ENCODE peak calls at places on chromosomes 5 and 9, in four cellular contexts. P is fibroblast of mammary gland, F is Caco-2, X is transverse colon. I is an unnamed sample.

GRCh38 chr5:151684690-151685361 is 1.9 kb downstream of the SPARC start:
- DNase-seq in P (peak), F (peak), X (peak), I (peak)

GRCh38 chr9:125674981-125675973 is 31.7 kb downstream of the MAPKAP1 start:
- DNase-seq in P (peak), F (peak), X (no peak), I (peak)

GRCh38 chr9:19641046-19641445 is 147.8 kb downstream of the SLC24A2 start:
- DNase-seq in P (peak), F (no peak), X (no peak), I (peak)

GRCh38 chr5:52469835-52470234 is 317.9 kb upstream of the ITGA1 start:
- DNase-seq in P (no peak), F (no peak), X (no peak), I (no peak)

GRCh38 chr9:95181226-95181818 is 136.2 kb downstream of the FANCC start:
- DNase-seq in P (peak), F (no peak), X (no peak), I (peak)

GRCh38 chr9:75265525-75265972 is 177.2 kb downstream of the OSTF1 start:
- DNase-seq in P (peak), F (peak), X (peak), I (peak)

GRCh38 chr9:128106181-128106939 is 21.2 kb downstream of the PTGES2 start:
- DNase-seq in P (no peak), F (no peak), X (no peak), I (no peak)

GRCh38 chr5:73374520-73375235 is 73.9 kb downstream of the FOXD1 start:
- DNase-seq in P (peak), F (no peak), X (no peak), I (no peak)

GRCh38 chr9:107138261-107138992 is 144.7 kb upstream of the RAD23B start:
- DNase-seq in P (peak), F (no peak), X (no peak), I (no peak)

GRCh38 chr5:132808866-132809265 is 4.2 kb upstream of the SOWAHA start:
- DNase-seq in P (no peak), F (no peak), X (no peak), I (no peak)

GRCh38 chr5:127506616-127507015 is 10.8 kb upstream of the PRRC1 start:
- DNase-seq in P (no peak), F (no peak), X (no peak), I (no peak)

GRCh38 chr5:143065185-143065584 is 295.0 kb downstream of the ARHGAP26 start:
- DNase-seq in P (peak), F (no peak), X (no peak), I (peak)

GRCh38 chr5:140012443-140012842 is 30.7 kb downstream of the NRG2 start:
- DNase-seq in P (no peak), F (no peak), X (no peak), I (no peak)

GRCh38 chr5:158297002-158297527 is 438.1 kb upstream of the CLINT1 start:
- DNase-seq in P (no peak), F (no peak), X (no peak), I (no peak)

GRCh38 chr5:95892784-95893354 is 68.8 kb downstream of the ELL2 start:
- DNase-seq in P (peak), F (peak), X (peak), I (peak)

GRCh38 chr9:137494104-137494544 is 35.0 kb upstream of the NSMF start:
- DNase-seq in P (no peak), F (no peak), X (peak), I (no peak)

GRCh38 chr5:113230711-113231652 is 203.8 kb downstream of the TSSK1B start:
- DNase-seq in P (peak), F (no peak), X (no peak), I (peak)

GRCh38 chr5:136042665-136043121 is 13.9 kb downstream of the TGFBI start:
- DNase-seq in P (no peak), F (no peak), X (no peak), I (no peak)

GRCh38 chr9:112925058-112925641 is 34.5 kb upstream of the SLC46A2 start:
- DNase-seq in P (peak), F (peak), X (no peak), I (peak)

GRCh38 chr9:37678789-37679273 is 28.1 kb downstream of the FRMPD1 start:
- DNase-seq in P (peak), F (no peak), X (no peak), I (peak)

GRCh38 chr9:73093740-73094379 is 57.8 kb upstream of the ANXA1 start:
- DNase-seq in P (peak), F (no peak), X (no peak), I (no peak)

GRCh38 chr5:172891716-172892421 is 57.8 kb downstream of the ERGIC1 start:
- DNase-seq in P (peak), F (no peak), X (no peak), I (no peak)

GRCh38 chr9:109455861-109456260 is 42.2 kb downstream of the PTPN3 start:
- DNase-seq in P (no peak), F (no peak), X (no peak), I (no peak)

GRCh38 chr9:95626885-95627558 is 110.3 kb upstream of the PTCH1 start:
- DNase-seq in P (no peak), F (no peak), X (peak), I (no peak)

GRCh38 chr5:83015676-83016075 is 61.5 kb downstream of the TMEM167A start:
- DNase-seq in P (no peak), F (no peak), X (no peak), I (no peak)

GRCh38 chr9:100088202-100088601 is 10.6 kb downstream of the ERP44 start:
- DNase-seq in P (no peak), F (no peak), X (no peak), I (peak)

GRCh38 chr9:94900222-94901018 is 173.9 kb downstream of the AOPEP start:
- DNase-seq in P (peak), F (no peak), X (no peak), I (peak)

GRCh38 chr9:79012561-79012960 is 559.2 kb upstream of the TLE4 start:
- DNase-seq in P (peak), F (no peak), X (no peak), I (no peak)

DNA sequence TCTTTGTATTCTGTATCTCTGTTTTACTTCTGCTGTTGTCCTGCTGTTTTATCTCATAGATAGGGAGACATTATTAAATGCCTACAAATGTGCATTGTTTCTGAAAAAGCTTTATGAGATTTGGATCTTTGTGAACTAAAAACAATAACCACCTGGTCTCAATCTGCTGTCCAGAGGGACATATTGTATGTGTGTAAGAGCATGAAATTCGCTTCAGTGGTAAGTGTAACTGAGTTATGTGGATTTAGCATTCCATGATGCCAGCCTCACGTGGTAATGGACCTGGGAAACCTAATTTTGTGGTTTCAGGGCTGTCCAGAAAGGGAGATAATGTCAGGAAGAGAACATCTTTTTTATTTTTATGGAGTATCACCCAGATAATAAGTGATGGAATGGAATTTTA is 119.3 kb downstream of the GDNF start:
- DNase-seq in P (no peak), F (no peak), X (no peak), I (no peak)
- TF ChIP-seq CTCF in P (no peak), F (no peak), X (no peak), I (no peak)

GRCh38 chr5:58891971-58892343 is 309.1 kb downstream of the RAB3C start:
- DNase-seq in P (no peak), F (no peak), X (no peak), I (no peak)
- TF ChIP-seq CTCF in P (no peak), F (no peak), X (no peak), I (no peak)

GRCh38 chr5:134464988-134465855 is 53.5 kb upstream of the CDKN2AIPNL start:
- DNase-seq in P (no peak), F (no peak), X (no peak), I (peak)

GRCh38 chr5:134463991-134464760 is 52.5 kb upstream of the CDKN2AIPNL start:
- DNase-seq in P (peak), F (no peak), X (no peak), I (no peak)

GRCh38 chr5:134467231-134467630 is 55.5 kb upstream of the CDKN2AIPNL start:
- DNase-seq in P (no peak), F (no peak), X (no peak), I (no peak)

GRCh38 chr5:134465856-134466240 is 54.2 kb upstream of the CDKN2AIPNL start:
- DNase-seq in P (peak), F (peak), X (peak), I (peak)

DNA sequence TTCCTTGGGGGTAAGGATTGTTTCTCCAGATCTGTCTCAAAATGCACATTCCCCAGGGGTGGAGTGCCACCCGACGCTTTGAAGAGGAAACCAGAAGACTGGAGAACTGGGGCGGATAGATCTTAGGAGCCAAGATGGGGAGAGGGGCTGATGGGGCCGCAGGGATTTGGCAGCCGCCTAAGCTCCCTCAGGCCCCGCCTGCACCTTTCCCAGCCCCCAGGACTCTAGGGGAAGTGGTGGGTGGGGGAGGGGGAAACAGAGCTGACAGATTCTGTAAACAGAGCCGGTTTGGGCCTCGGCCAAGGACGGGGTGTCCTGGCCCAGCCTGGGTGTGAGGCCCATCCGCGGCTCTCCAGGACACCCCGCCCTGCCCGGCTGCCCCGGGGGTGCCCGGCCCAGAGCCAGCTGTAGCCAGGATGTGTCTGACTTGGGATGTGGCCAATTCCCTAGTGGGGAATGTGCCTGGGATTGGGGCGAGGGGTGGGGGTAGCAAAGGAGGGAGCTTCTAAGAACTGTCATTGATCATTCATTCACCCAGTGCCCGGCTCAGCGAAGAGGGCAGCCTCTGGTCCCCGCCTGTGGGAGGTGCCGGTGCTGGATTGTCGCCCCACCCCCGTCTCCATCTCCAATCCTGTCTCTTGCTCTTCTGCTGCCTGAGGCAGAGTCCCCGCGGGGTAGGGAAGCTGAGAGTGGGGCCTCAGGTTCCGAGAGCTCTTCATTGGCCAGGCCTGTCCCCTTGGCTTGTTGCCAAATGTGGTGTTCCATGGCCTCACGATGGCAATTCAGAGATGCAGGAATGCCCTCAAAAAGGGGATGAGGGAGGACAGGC is 54.8 kb upstream of the CDKN2AIPNL start:
- DNase-seq in P (peak), F (no peak), X (peak), I (peak)
- TF ChIP-seq CTCF in P (no peak), F (no peak), X (peak), I (no peak)

DNA sequence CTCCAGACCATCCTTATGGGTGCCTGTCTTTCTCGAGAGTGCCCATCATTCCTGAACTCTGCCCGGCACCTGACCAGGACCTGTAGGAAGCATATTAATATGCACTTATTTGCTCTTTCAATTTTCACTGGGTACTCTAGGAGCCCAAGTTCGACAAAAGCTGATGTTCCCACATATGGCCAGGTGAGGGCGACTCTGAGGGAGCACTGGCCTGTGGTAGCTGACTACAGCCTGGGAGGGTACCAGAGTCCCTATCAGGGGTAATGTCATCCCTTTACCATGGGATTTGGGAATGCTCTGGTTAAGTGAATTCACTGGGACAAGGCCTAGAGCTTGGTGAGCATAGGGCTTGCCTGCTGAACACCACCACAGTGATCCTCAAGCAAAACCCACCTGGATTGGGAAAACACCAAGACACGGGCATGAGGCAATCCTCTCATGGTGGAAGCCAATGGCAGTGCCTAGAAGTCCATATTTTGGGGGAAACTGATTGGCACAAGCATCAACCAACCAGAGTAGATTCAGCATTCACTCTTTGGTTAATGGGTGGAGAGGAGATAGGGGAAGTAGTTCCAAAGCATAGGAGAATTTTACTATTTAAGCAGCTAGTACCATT is 112.2 kb downstream of the MTX3 start:
- DNase-seq in P (peak), F (peak), X (no peak), I (peak)
- TF ChIP-seq CTCF in P (peak), F (peak), X (no peak), I (peak)

DNA sequence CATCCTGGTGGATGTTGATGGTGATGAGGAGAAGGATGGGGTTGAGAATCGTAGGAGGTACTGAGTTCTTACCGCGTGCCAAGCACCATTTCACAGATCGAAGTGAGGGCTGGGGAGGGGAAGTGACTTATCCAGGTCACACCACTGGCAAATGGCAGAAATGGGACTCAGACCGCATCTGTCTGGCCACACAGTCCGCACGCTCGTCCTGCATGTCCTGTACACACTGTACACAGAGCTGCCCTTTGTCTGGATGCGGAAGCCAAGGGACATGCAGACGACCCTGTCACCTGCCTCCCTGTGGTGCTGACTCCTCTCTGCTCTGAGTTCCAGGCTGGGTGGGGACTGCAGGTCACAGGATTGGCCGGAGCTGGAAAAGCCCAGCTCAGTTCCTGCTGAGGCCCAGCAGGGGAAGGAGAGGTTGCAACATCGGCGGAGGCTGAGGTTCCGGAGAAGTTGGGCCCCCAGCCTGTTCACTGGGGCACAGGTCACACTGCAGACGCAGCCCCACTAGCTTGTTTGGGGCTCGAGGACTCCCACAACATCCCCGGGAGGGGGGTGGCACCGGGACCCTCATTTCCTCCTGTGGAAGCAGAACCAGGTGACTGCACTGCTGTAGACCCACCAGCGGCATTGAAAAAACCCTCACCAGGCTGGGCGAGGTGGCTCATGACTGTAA is 165.8 kb upstream of the IER5L start:
- DNase-seq in P (peak), F (peak), X (peak), I (no peak)
- TF ChIP-seq CTCF in P (peak), F (no peak), X (no peak), I (no peak)

GRCh38 chr5:141186897-141187512 is at the start of gene PCDHB9:
- DNase-seq in P (peak), F (no peak), X (no peak), I (peak)
- TF ChIP-seq CTCF in P (peak), F (peak), X (no peak), I (peak)

GRCh38 chr5:32651089-32651488 is 60.0 kb upstream of the NPR3 start:
- DNase-seq in P (no peak), F (no peak), X (no peak), I (no peak)
- TF ChIP-seq CTCF in P (no peak), F (no peak), X (no peak), I (no peak)

I was measured in MCF 10A.